ENCODE peak calls at places on chromosomes 16 and 17, in eight cellular contexts. One of them, this sample, is unnamed.

GRCh38 chr17:65371702-65372101 is 189.7 kb downstream of the AXIN2 start:
- DNase-seq in H54: no peak
- DNase-seq in GM12878: no peak
- DNase-seq in prostate gland: peak
- DNase-seq in stomach: peak
- DNase-seq in heart left ventricle: no peak
- DNase-seq in breast epithelium: peak
- DNase-seq in IMR-90: no peak
- DNase-seq in this sample: no peak

GRCh38 chr17:8223356-8224063 is 13.1 kb upstream of the AURKB start:
- DNase-seq in H54: no peak
- DNase-seq in IMR-90: peak
- DNase-seq in heart left ventricle: peak
- DNase-seq in GM12878: no peak
- DNase-seq in stomach: peak
- DNase-seq in breast epithelium: peak
- DNase-seq in prostate gland: peak
- DNase-seq in this sample: no peak

GRCh38 chr16:52896478-52897164 is 156.1 kb downstream of the CHD9NB start:
- DNase-seq in stomach: no peak
- DNase-seq in breast epithelium: no peak
- DNase-seq in GM12878: no peak
- DNase-seq in H54: no peak
- DNase-seq in prostate gland: no peak
- DNase-seq in IMR-90: no peak
- DNase-seq in heart left ventricle: no peak
- DNase-seq in this sample: no peak

GRCh38 chr17:12632785-12633184 is 32.9 kb upstream of the MYOCD start:
- DNase-seq in H54: no peak
- DNase-seq in heart left ventricle: no peak
- DNase-seq in breast epithelium: no peak
- DNase-seq in GM12878: no peak
- DNase-seq in stomach: no peak
- DNase-seq in prostate gland: no peak
- DNase-seq in IMR-90: no peak
- DNase-seq in this sample: no peak

GRCh38 chr16:75044800-75045361 is 46.1 kb downstream of the ZNRF1 start:
- DNase-seq in IMR-90: no peak
- DNase-seq in breast epithelium: peak
- DNase-seq in stomach: no peak
- DNase-seq in H54: no peak
- DNase-seq in GM12878: no peak
- DNase-seq in heart left ventricle: no peak
- DNase-seq in prostate gland: peak
- DNase-seq in this sample: no peak

GRCh38 chr16:24729967-24730815 is 740 bp downstream of the TNRC6A start:
- DNase-seq in H54: no peak
- DNase-seq in stomach: peak
- DNase-seq in heart left ventricle: no peak
- DNase-seq in IMR-90: peak
- DNase-seq in prostate gland: peak
- DNase-seq in breast epithelium: no peak
- DNase-seq in GM12878: no peak
- DNase-seq in this sample: no peak

GRCh38 chr16:526181-527014 is 1.1 kb upstream of the CAPN15 start:
- DNase-seq in stomach: peak
- DNase-seq in prostate gland: no peak
- DNase-seq in heart left ventricle: peak
- DNase-seq in H54: no peak
- DNase-seq in breast epithelium: peak
- DNase-seq in IMR-90: peak
- DNase-seq in GM12878: no peak
- DNase-seq in this sample: no peak

GRCh38 chr16:88570691-88571092 is 489 bp downstream of the ZC3H18 start:
- DNase-seq in IMR-90: no peak
- DNase-seq in H54: peak
- DNase-seq in heart left ventricle: peak
- DNase-seq in prostate gland: no peak
- DNase-seq in breast epithelium: no peak
- DNase-seq in GM12878: no peak
- DNase-seq in stomach: no peak
- DNase-seq in this sample: no peak

GRCh38 chr17:50166518-50167181 is 845 bp downstream of the SGCA start:
- DNase-seq in prostate gland: no peak
- DNase-seq in heart left ventricle: no peak
- DNase-seq in stomach: no peak
- DNase-seq in breast epithelium: no peak
- DNase-seq in GM12878: no peak
- DNase-seq in IMR-90: no peak
- DNase-seq in H54: no peak
- DNase-seq in this sample: no peak

GRCh38 chr17:50164697-50164988 is 1.2 kb upstream of the SGCA start:
- DNase-seq in prostate gland: no peak
- DNase-seq in H54: no peak
- DNase-seq in IMR-90: no peak
- DNase-seq in breast epithelium: no peak
- DNase-seq in GM12878: no peak
- DNase-seq in stomach: no peak
- DNase-seq in heart left ventricle: no peak
- DNase-seq in this sample: no peak

GRCh38 chr17:50165466-50165865 is 339 bp upstream of the SGCA start:
- DNase-seq in H54: no peak
- DNase-seq in heart left ventricle: no peak
- DNase-seq in IMR-90: no peak
- DNase-seq in GM12878: no peak
- DNase-seq in stomach: no peak
- DNase-seq in breast epithelium: no peak
- DNase-seq in prostate gland: no peak
- DNase-seq in this sample: no peak

GRCh38 chr17:50165066-50165465 is 739 bp upstream of the SGCA start:
- DNase-seq in stomach: no peak
- DNase-seq in GM12878: no peak
- DNase-seq in H54: no peak
- DNase-seq in prostate gland: no peak
- DNase-seq in breast epithelium: no peak
- DNase-seq in heart left ventricle: no peak
- DNase-seq in IMR-90: no peak
- DNase-seq in this sample: no peak

DNA sequence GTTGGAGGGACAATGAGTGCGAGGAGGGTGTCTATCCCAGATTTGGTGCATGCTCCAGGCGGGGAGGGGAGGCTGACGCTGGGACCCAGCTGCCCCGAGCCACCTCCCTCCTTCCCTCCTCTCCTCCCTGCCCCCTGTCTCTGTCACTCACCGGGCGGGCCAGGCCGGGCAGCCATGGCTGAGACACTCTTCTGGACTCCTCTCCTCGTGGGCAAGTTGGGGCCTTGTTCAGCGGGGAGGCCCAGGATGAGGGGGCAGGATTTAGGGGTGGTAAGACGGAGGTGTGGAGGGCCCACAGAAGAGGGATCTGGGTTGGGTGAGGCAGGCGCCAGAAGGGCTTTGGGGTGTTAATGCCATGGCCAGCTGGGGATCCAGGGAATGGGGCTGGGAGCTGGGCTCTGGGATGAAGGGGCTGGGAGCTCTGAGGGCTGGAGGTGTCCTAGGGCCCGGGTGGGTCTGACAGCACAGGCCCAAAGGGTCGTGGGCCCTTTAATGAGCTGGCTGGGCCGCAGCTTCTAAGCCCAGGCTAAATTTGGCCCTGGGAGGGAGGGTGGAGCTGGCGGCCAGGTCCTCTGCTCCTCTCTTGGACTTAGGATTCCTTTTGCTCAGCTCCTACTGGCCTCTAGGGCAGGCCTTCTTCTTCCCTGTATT is at the start of gene SGCA:
- DNase-seq in stomach: no peak
- DNase-seq in breast epithelium: no peak
- DNase-seq in GM12878: no peak
- DNase-seq in prostate gland: no peak
- DNase-seq in H54: no peak
- DNase-seq in IMR-90: no peak
- DNase-seq in heart left ventricle: peak
- DNase-seq in this sample: no peak
- TF ChIP-seq POLR2A in stomach: no peak
- TF ChIP-seq POLR2A in breast epithelium: no peak
- TF ChIP-seq POLR2A in GM12878: no peak
- TF ChIP-seq POLR2A in prostate gland: no peak
- TF ChIP-seq POLR2A in H54: no peak
- TF ChIP-seq POLR2A in IMR-90: no peak
- TF ChIP-seq POLR2A in heart left ventricle: no peak
- TF ChIP-seq POLR2A in this sample: no peak

DNA sequence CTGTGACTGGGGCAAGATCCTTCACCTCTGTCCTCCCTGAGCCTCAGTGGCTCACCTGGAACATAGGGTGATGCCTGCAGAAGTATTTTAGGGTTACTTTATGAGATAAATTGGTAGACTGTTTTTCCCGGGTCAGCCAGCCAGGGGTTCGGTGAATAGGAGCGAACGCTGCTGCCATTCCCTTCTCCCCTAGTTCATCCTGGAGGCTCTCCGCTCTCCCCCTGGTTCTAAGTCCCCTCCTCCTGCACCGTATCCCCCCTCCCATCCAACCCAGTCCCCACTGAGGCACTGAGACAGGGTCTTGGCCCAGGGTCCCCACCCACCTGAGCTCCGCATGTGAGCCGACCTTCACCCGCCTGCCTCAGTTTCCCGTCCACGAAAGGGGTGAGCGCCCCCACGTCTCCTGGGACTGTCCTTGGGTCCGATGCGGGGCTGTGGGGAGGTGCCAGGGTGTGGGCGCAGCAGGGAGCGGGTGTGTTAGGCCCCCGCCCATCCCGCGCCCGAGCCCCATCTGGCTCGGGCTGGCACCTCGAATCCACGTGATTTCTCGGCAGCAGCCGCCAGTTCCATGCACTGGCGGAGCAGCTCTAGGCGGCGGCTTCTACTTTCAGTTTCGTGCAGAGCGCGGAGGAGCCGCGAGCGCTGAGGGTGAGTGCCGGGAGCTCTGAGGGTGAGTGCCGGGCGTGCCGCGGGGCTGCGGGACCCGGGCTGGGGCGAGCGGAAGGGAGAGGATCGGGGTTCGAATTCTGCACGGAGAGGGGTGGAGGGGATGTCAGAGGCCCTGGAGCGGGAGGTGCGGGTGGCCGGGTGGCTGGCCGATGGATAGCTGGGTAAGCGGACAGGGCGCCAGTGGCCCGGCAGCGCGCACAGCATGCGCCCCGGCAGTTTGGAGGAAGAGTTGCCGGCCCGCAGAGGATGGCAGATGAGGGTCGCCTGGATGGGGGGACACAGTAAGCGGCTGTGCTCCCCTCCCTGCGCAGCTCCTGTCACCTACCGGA is at the start of gene NLRC5:
- DNase-seq in prostate gland: peak
- DNase-seq in breast epithelium: peak
- DNase-seq in heart left ventricle: peak
- DNase-seq in GM12878: no peak
- DNase-seq in H54: peak
- DNase-seq in stomach: peak
- DNase-seq in IMR-90: peak
- DNase-seq in this sample: peak
- TF ChIP-seq POLR2A in prostate gland: peak
- TF ChIP-seq POLR2A in breast epithelium: no peak
- TF ChIP-seq POLR2A in heart left ventricle: no peak
- TF ChIP-seq POLR2A in GM12878: peak
- TF ChIP-seq POLR2A in H54: peak
- TF ChIP-seq POLR2A in stomach: no peak
- TF ChIP-seq POLR2A in IMR-90: no peak
- TF ChIP-seq POLR2A in this sample: no peak

GRCh38 chr16:30652005-30652296 is 1.2 kb downstream of the PRR14 start:
- DNase-seq in breast epithelium: no peak
- DNase-seq in stomach: no peak
- DNase-seq in H54: no peak
- DNase-seq in prostate gland: no peak
- DNase-seq in IMR-90: no peak
- DNase-seq in heart left ventricle: no peak
- DNase-seq in GM12878: no peak
- DNase-seq in this sample: no peak

GRCh38 chr16:30649725-30650368 is 913 bp upstream of the PRR14 start:
- DNase-seq in IMR-90: no peak
- DNase-seq in GM12878: no peak
- DNase-seq in stomach: no peak
- DNase-seq in prostate gland: no peak
- DNase-seq in breast epithelium: peak
- DNase-seq in H54: no peak
- DNase-seq in heart left ventricle: peak
- DNase-seq in this sample: no peak

GRCh38 chr16:30652718-30653117 is 2.0 kb downstream of the PRR14 start:
- DNase-seq in stomach: no peak
- DNase-seq in H54: no peak
- DNase-seq in IMR-90: no peak
- DNase-seq in breast epithelium: no peak
- DNase-seq in heart left ventricle: no peak
- DNase-seq in prostate gland: no peak
- DNase-seq in GM12878: no peak
- DNase-seq in this sample: no peak

GRCh38 chr16:30650369-30651123 is at the start of gene PRR14:
- DNase-seq in GM12878: peak
- DNase-seq in H54: peak
- DNase-seq in heart left ventricle: peak
- DNase-seq in IMR-90: peak
- DNase-seq in stomach: peak
- DNase-seq in breast epithelium: peak
- DNase-seq in prostate gland: peak
- DNase-seq in this sample: peak

DNA sequence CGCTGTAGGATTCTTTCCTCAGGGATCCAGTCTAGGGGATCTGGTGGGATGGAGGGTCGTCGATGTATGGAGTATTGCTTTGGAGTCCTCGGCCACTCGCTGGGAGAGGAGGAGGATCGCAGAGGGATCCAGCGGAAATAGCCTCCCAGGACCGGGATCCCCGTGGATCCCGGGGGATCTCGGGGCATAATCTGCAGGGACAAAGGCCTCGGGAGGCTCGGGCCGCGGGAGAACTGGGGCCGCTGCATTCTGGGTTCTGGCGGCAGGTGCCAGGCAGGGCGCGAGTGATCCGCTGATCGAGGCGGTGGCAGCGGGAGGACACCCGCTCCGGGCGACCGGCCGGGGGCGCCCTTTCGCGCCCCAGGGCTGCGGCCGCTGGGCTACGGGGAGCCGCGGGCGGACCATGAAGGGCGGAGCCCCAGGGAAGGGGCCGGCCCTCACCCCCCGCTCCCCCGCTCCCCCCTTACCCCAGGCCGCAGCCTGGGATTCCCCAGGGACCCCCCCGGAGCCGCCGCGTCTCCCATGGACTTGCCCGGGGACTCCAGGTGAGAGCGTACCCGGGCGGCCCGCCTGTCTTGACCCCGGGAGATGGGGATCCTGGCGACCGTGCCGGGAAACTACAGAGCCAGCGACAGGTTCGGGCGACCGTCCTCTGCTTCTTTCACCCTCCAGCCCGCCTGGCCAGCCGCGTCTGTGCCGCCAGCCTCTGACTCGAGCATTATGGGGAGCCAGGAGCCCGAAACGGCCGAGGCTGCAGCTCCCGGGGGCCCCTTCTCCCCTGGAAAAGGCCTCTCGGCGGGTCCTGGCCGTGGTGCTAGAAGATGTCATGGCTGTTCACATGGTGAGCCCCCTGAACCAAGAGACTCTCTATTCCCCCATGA is 604 bp downstream of the PRR14 start:
- DNase-seq in breast epithelium: no peak
- DNase-seq in GM12878: no peak
- DNase-seq in prostate gland: peak
- DNase-seq in heart left ventricle: peak
- DNase-seq in H54: peak
- DNase-seq in stomach: peak
- DNase-seq in IMR-90: peak
- DNase-seq in this sample: peak
- TF ChIP-seq POLR2A in breast epithelium: no peak
- TF ChIP-seq POLR2A in GM12878: peak
- TF ChIP-seq POLR2A in prostate gland: peak
- TF ChIP-seq POLR2A in heart left ventricle: no peak
- TF ChIP-seq POLR2A in H54: peak
- TF ChIP-seq POLR2A in stomach: no peak
- TF ChIP-seq POLR2A in IMR-90: no peak
- TF ChIP-seq POLR2A in this sample: no peak

DNA sequence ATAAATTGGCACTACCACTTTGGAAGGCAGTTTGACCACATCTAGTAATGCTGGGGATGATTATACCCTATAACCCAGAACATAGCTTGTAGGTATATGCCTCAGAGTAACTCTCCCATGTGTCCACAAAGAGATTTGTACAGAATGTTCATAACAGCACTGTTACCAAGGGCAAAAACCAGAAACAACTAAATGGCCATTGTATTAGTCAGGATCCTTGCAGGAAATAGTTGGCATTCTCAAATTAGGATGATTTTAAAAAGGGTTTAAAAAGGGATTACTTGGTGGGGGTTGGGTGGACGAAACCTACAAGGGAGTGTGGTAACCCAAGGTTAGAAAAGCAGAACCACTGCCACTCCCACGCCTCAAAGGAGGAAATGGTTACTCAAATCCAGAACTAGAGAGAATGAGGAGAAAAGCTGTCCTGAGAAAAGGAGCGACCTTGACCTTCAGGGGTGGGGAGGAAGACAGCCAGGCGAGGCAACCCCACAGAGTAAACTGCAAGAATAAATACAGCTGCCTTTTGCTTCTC is 2.1 kb downstream of the CPPED1 start:
- DNase-seq in prostate gland: no peak
- DNase-seq in breast epithelium: peak
- DNase-seq in heart left ventricle: no peak
- DNase-seq in H54: peak
- DNase-seq in GM12878: peak
- DNase-seq in IMR-90: peak
- DNase-seq in stomach: no peak
- DNase-seq in this sample: peak
- TF ChIP-seq POLR2A in prostate gland: no peak
- TF ChIP-seq POLR2A in breast epithelium: no peak
- TF ChIP-seq POLR2A in heart left ventricle: no peak
- TF ChIP-seq POLR2A in H54: no peak
- TF ChIP-seq POLR2A in GM12878: no peak
- TF ChIP-seq POLR2A in IMR-90: no peak
- TF ChIP-seq POLR2A in stomach: no peak
- TF ChIP-seq POLR2A in this sample: no peak